ENCODE peak calls at places on chromosomes 12 and 14, in four cellular contexts. T is fibroblast of the aortic adventitia, Q is HFFc6, M is heart left ventricle. I is an unnamed sample.

GRCh38 chr12:39905152-39905551 is 200.7 kb downstream of the SLC2A13 start:
- DNase-seq in T (peak), Q (peak), M (peak), I (no peak)

GRCh38 chr14:21910260-21910659 is 236.6 kb upstream of the OR4E1 start:
- DNase-seq in T (no peak), Q (no peak), M (no peak), I (no peak)

GRCh38 chr12:102797513-102797912 is 119.5 kb downstream of the PAH start:
- DNase-seq in T (no peak), Q (no peak), M (no peak), I (no peak)

GRCh38 chr12:12033589-12034223 is 37.0 kb upstream of the BCL2L14 start:
- DNase-seq in T (no peak), Q (no peak), M (no peak), I (no peak)

GRCh38 chr12:51008329-51008728 is 17.9 kb downstream of the SLC11A2 start:
- DNase-seq in T (no peak), Q (no peak), M (no peak), I (no peak)

GRCh38 chr12:127041985-127042625 is 1224.9 kb upstream of the TMEM132C start:
- DNase-seq in T (no peak), Q (no peak), M (no peak), I (no peak)

GRCh38 chr12:57983150-57983857 is 41.9 kb downstream of the ATP23 start:
- DNase-seq in T (peak), Q (peak), M (peak), I (peak)

GRCh38 chr14:64623576-64624165 is 73.9 kb downstream of the PPP1R36 start:
- DNase-seq in T (no peak), Q (no peak), M (no peak), I (no peak)

GRCh38 chr12:58046281-58046680 is 104.9 kb downstream of the ATP23 start:
- DNase-seq in T (no peak), Q (no peak), M (no peak), I (no peak)

GRCh38 chr12:102912258-102912657 is 4.8 kb downstream of the PAH start:
- DNase-seq in T (no peak), Q (no peak), M (no peak), I (no peak)

GRCh38 chr12:78530065-78530765 is 334.4 kb upstream of the SYT1 start:
- DNase-seq in T (peak), Q (peak), M (no peak), I (no peak)

GRCh38 chr12:6688543-6688999 is 604 bp downstream of the ZNF384 start:
- DNase-seq in T (no peak), Q (no peak), M (no peak), I (peak)

GRCh38 chr14:94424371-94424770 is 28.2 kb downstream of the SERPINA11 start:
- DNase-seq in T (no peak), Q (no peak), M (no peak), I (no peak)

GRCh38 chr14:44962573-44963528 is 861 bp downstream of the TOGARAM1 start:
- DNase-seq in T (peak), Q (peak), M (peak), I (peak)

GRCh38 chr14:104085889-104086201 is 345 bp downstream of the ASPG start:
- DNase-seq in T (no peak), Q (no peak), M (no peak), I (no peak)

GRCh38 chr12:94380507-94380906 is 79.2 kb downstream of the CEP83 start:
- DNase-seq in T (no peak), Q (no peak), M (no peak), I (no peak)

GRCh38 chr14:65000868-65001600 is 14.3 kb downstream of the FNTB start:
- DNase-seq in T (peak), Q (peak), M (no peak), I (no peak)

GRCh38 chr14:105397350-105397931 is 897 bp upstream of the TEX22 start:
- DNase-seq in T (no peak), Q (no peak), M (peak), I (no peak)

GRCh38 chr14:105399441-105399775 is 1.1 kb downstream of the TEX22 start:
- DNase-seq in T (no peak), Q (no peak), M (peak), I (no peak)

GRCh38 chr14:105398726-105399440 is 545 bp downstream of the TEX22 start:
- DNase-seq in T (no peak), Q (no peak), M (peak), I (peak)

GRCh38 chr14:105400016-105400415 is 1.7 kb downstream of the TEX22 start:
- DNase-seq in T (no peak), Q (no peak), M (peak), I (no peak)

DNA sequence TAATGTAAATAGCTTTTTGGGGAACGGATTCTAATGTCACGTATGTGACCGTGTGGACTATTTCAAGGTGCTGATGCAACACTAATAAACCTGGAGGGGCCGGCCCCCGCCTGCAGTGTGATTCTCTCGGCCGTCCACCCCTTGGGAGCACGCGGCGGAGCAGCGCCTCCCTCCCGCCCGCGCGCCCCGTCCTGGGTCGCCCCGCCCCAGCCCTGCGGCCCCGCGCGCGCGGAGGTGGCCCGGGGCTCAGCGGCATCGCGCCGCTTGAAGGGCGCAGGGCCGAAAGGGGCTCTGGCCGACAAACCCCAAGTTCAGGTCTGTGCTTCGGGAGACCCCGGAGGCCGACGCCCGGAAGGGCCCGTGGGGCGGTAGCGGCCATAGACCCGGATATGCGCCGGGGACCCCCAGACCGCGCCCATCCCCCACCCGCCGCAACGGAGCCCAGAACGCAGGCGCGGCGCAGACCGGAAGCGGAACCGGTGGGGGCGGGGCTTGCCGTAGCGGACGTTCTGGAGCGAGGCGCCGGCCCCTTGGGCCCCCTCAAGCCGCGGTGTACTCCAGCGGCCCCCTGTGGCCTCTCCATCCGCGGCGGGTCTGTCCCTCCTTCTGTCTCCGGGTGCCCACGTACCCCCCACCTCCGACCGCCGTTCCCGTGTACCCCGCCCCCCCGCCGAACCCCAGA is at the start of gene TEX22:
- DNase-seq in T (peak), Q (peak), M (peak), I (peak)
- TF ChIP-seq CTCF in T (no peak), Q (peak), M (peak), I (no peak)

DNA sequence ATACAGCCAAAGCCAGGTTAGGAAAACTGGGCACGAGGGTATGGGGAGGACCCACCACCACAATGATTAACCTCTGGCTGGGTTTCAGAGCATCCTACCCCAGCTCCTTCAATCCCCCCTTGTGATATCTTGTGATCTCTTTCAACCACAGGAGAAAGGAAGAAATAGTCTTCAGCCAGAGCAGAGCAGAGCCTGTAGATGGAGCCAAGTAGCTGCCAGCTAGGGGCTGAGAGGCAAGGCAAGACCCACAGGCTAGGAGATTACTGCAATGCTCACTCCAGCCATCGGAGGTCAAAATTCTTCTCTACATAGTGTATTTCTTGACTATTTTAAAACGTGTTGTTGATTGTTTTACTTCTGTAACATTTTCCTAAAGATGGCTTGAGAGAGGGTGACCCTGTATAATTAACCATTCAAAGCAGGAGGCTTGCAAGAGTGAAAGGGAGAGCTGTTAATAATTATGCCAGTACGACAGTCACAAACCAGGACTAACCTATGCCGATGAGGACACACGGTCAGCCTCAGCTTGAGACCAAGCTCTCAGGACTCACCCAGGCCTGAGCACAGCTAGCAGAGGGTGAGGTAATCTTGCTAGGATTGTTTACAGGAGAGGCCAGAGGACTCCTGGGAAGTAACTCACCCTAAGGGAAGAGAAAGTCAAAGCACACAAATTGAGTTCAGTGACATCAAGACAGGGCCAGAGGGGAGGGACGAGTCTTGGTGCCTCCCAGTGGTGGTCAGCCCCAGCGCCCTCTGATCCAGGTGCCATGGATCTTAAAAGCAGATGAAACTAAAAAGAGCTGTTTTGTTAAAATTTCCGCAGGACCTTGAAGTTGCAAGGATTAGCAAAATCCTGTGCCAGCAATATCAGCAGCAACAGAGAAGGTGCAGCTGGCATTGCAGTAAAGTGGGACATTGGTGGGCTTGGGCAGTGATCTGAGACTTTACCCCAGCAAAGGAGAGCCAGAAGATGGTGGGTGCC is 29.8 kb upstream of the CDKN3 start:
- DNase-seq in T (peak), Q (peak), M (peak), I (peak)
- TF ChIP-seq CTCF in T (peak), Q (peak), M (peak), I (no peak)

DNA sequence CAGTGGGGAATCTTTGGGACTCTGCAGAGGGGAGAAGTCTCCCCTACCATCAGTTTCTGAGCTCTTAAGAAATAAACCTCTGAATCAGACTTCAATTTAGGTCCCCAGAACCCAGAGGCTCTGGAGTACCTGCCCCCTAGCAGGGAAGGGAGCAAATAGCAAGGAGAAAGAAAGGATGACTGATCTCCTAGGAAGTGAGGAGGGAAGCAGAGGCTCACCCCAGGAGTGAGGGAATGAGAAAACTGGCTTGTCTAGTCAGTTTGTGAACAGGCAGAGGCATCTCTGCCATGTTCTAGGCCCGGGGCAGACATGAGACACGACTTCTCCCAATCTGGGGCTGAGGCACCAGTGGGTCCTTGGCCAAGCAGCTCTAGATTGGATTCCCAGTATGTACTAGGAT is 24.3 kb upstream of the SMUG1 start:
- DNase-seq in T (no peak), Q (peak), M (no peak), I (no peak)
- TF ChIP-seq CTCF in T (no peak), Q (peak), M (no peak), I (no peak)

GRCh38 chr12:106030210-106031175 is 108.3 kb downstream of the NUAK1 start:
- DNase-seq in T (peak), Q (peak), M (no peak), I (no peak)

GRCh38 chr12:106031736-106032135 is 107.0 kb downstream of the NUAK1 start:
- DNase-seq in T (no peak), Q (no peak), M (no peak), I (no peak)

GRCh38 chr12:106034316-106034715 is 104.4 kb downstream of the NUAK1 start:
- DNase-seq in T (no peak), Q (no peak), M (no peak), I (no peak)

GRCh38 chr12:106033161-106033675 is 105.5 kb downstream of the NUAK1 start:
- DNase-seq in T (no peak), Q (no peak), M (no peak), I (no peak)

GRCh38 chr12:106032141-106032925 is 106.4 kb downstream of the NUAK1 start:
- DNase-seq in T (peak), Q (no peak), M (no peak), I (no peak)
- TF ChIP-seq CTCF in T (no peak), Q (peak), M (no peak), I (no peak)

DNA sequence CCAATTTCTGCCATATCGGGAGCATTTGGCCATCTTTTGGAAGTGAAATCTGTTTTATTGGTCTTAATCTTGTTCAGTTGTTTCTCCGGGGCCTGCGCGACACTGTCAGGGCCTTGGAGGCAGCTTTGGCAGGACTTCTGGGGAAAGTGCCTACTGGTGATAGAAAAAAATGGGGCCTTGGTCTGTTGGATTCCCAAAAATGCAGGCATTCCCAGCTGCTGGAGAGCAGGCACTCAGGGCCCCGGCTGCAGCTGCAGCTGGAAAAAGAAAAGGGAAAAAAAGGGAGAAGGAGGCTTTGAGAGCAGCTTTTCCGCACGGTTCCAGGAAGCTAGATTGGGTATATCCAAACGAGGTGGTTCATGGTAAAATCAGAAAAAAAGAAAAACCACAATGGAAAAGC is 134.8 kb upstream of the RFLNA start:
- DNase-seq in T (no peak), Q (no peak), M (no peak), I (no peak)
- TF ChIP-seq CTCF in T (no peak), Q (no peak), M (no peak), I (no peak)

GRCh38 chr14:32249780-32250179 is 46.7 kb upstream of the RNU6-8 start:
- DNase-seq in T (no peak), Q (no peak), M (no peak), I (no peak)

GRCh38 chr14:32246751-32247150 is 43.7 kb upstream of the RNU6-8 start:
- DNase-seq in T (no peak), Q (no peak), M (no peak), I (no peak)

GRCh38 chr14:32244404-32244803 is 41.3 kb upstream of the RNU6-8 start:
- DNase-seq in T (no peak), Q (no peak), M (no peak), I (no peak)
- TF ChIP-seq CTCF in T (no peak), Q (peak), M (peak), I (no peak)

I was measured in endothelial cell.